ENCODE peak calls at places on chromosomes 3 and 15, in ten cellular contexts. W is fibroblast of the aortic adventitia; D is naive thymus-derived CD8-positive, alpha-beta T cell; S is pons; V is hypothalamus; H is activated T-cell treated with anti-CD3 and anti-CD28 coated beads for 1 hour; T is HFF-Myc; Z is posterior vena cava; K is A549; F is cardiac muscle cell. P is an unnamed sample.

GRCh38 chr3:57784089-57784735 is 28.1 kb downstream of the SLMAP start:
- DNase-seq in W (no peak), D (no peak), S (no peak), V (no peak), H (no peak), T (no peak), Z (no peak), K (no peak), F (no peak), P (no peak)

GRCh38 chr15:36356978-36357582 is 222.3 kb upstream of the CDIN1 start:
- DNase-seq in W (peak; percentile 95), D (no peak), S (no peak), V (no peak), H (no peak), T (no peak), Z (no peak), K (no peak), F (peak; percentile 78), P (no peak)

GRCh38 chr3:127172670-127173515 is 20.0 kb upstream of the PRR23E start:
- DNase-seq in W (peak; percentile 61), D (no peak), S (no peak), V (no peak), H (no peak), T (peak; percentile 52), Z (no peak), K (no peak), F (peak; percentile 38), P (no peak)

GRCh38 chr15:26438316-26438715 is 334.6 kb downstream of the GABRB3 start:
- DNase-seq in W (no peak), D (no peak), S (no peak), V (no peak), H (no peak), T (no peak), Z (no peak), K (no peak), F (no peak), P (no peak)

GRCh38 chr15:97078556-97078955 is 748.1 kb downstream of the NR2F2 start:
- DNase-seq in W (no peak), D (no peak), S (no peak), V (no peak), H (no peak), T (no peak), Z (no peak), K (no peak), F (no peak), P (no peak)

GRCh38 chr3:78804251-78805037 is 963.4 kb downstream of the ROBO1 start:
- DNase-seq in W (peak; percentile 85), D (no peak), S (peak; percentile 39), V (no peak), H (no peak), T (peak; percentile 72), Z (no peak), K (no peak), F (peak; percentile 92), P (peak; percentile 23)

GRCh38 chr15:34188711-34189110 is 21.2 kb downstream of the KATNBL1 start:
- DNase-seq in W (peak; percentile 31), D (no peak), S (no peak), V (no peak), H (no peak), T (no peak), Z (no peak), K (no peak), F (no peak), P (no peak)

GRCh38 chr3:74139648-74140047 is 474.8 kb downstream of the CNTN3 start:
- DNase-seq in W (no peak), D (no peak), S (no peak), V (no peak), H (no peak), T (no peak), Z (no peak), K (no peak), F (no peak), P (peak; percentile 34)

GRCh38 chr3:63429905-63430304 is 151.8 kb downstream of the SYNPR start:
- DNase-seq in W (no peak), D (no peak), S (peak; percentile 5), V (no peak), H (no peak), T (no peak), Z (no peak), K (no peak), F (no peak), P (peak; percentile 44)

GRCh38 chr3:192482391-192482790 is 244.9 kb downstream of the FGF12 start:
- DNase-seq in W (peak; percentile 71), D (no peak), S (no peak), V (no peak), H (no peak), T (no peak), Z (no peak), K (no peak), F (peak; percentile 74), P (no peak)

GRCh38 chr3:150675587-150675986 is 28.1 kb downstream of the ERICH6 start:
- DNase-seq in W (no peak), D (no peak), S (no peak), V (no peak), H (no peak), T (no peak), Z (no peak), K (no peak), F (no peak), P (no peak)

GRCh38 chr15:60392601-60392985 is 5.2 kb downstream of the ANXA2 start:
- DNase-seq in W (peak; percentile 83), D (no peak), S (peak; percentile 8), V (no peak), H (no peak), T (no peak), Z (no peak), K (peak; percentile 81), F (peak; percentile 82), P (no peak)

GRCh38 chr3:14278265-14278798 is 99.7 kb downstream of the LSM3 start:
- DNase-seq in W (no peak), D (no peak), S (no peak), V (no peak), H (no peak), T (no peak), Z (no peak), K (no peak), F (no peak), P (no peak)

GRCh38 chr15:92655178-92655995 is at the start of gene FAM174B:
- DNase-seq in W (no peak), D (peak; percentile 21), S (no peak), V (peak; percentile 18), H (peak; percentile 12), T (no peak), Z (peak; percentile 83), K (peak; percentile 65), F (peak; percentile 52), P (peak; percentile 16)

GRCh38 chr3:141561426-141562034 is 74.7 kb downstream of the RASA2 start:
- DNase-seq in W (peak; percentile 91), D (no peak), S (peak; percentile 85), V (no peak), H (peak; percentile 12), T (peak; percentile 44), Z (no peak), K (no peak), F (peak; percentile 86), P (peak; percentile 66)

GRCh38 chr3:161694682-161695586 is 198.3 kb downstream of the OTOL1 start:
- DNase-seq in W (no peak), D (no peak), S (no peak), V (no peak), H (no peak), T (no peak), Z (no peak), K (no peak), F (no peak), P (no peak)

GRCh38 chr15:67850995-67851535 is 11.2 kb upstream of the RNU6-1 start:
- DNase-seq in W (peak; percentile 57), D (no peak), S (no peak), V (no peak), H (no peak), T (no peak), Z (peak; percentile 73), K (no peak), F (peak; percentile 65), P (no peak)

GRCh38 chr15:44633603-44634002 is 29.9 kb downstream of the SPG11 start:
- DNase-seq in W (peak; percentile 85), D (no peak), S (no peak), V (no peak), H (no peak), T (no peak), Z (no peak), K (no peak), F (peak; percentile 78), P (no peak)

GRCh38 chr15:77675806-77676415 is 43.2 kb upstream of the LINGO1 start:
- DNase-seq in W (no peak), D (no peak), S (no peak), V (no peak), H (no peak), T (no peak), Z (no peak), K (no peak), F (no peak), P (no peak)

GRCh38 chr3:183912895-183913579 is 28.4 kb upstream of the PARL start:
- DNase-seq in W (peak; percentile 7), D (no peak), S (no peak), V (no peak), H (no peak), T (no peak), Z (no peak), K (no peak), F (no peak), P (no peak)

GRCh38 chr15:74978503-74978902 is 16.9 kb upstream of the SCAMP5 start:
- DNase-seq in W (no peak), D (no peak), S (peak; percentile 56), V (peak; percentile 58), H (peak; percentile 27), T (no peak), Z (no peak), K (no peak), F (no peak), P (no peak)